ENCODE peak calls at places on chromosomes 16 and 17, in nine cellular contexts. K, P, O, Y, B, J, R, F and U are unnamed samples.

GRCh38 chr16:13793788-13794461 is 126.0 kb upstream of the ERCC4 start:
- DNase-seq in K (no peak), P (no peak), O (peak; percentile 21), Y (no peak), B (no peak), J (peak; percentile 21), R (no peak), F (no peak), U (no peak)

GRCh38 chr17:66545918-66546317 is 243.5 kb downstream of the PRKCA start:
- DNase-seq in K (no peak), P (no peak), O (no peak), Y (no peak), B (no peak), J (no peak), R (no peak), F (no peak), U (no peak)

GRCh38 chr17:80919331-80920284 is 72.0 kb upstream of the CHMP6 start:
- DNase-seq in K (no peak), P (no peak), O (no peak), Y (no peak), B (no peak), J (no peak), R (no peak), F (no peak), U (peak; percentile 30)

GRCh38 chr17:35875439-35876139 is 4.6 kb downstream of the CCL5 start:
- DNase-seq in K (no peak), P (no peak), O (no peak), Y (no peak), B (no peak), J (no peak), R (no peak), F (no peak), U (no peak)

GRCh38 chr17:8122923-8123694 is 797 bp downstream of the HES7 start:
- DNase-seq in K (no peak), P (no peak), O (peak; percentile 25), Y (peak; percentile 42), B (no peak), J (no peak), R (no peak), F (no peak), U (peak; percentile 28)

GRCh38 chr17:2594657-2595085 is 1.2 kb downstream of the PAFAH1B1 start:
- DNase-seq in K (no peak), P (no peak), O (no peak), Y (no peak), B (no peak), J (no peak), R (no peak), F (no peak), U (no peak)

GRCh38 chr17:42414782-42415409 is 8.2 kb downstream of the CAVIN1 start:
- DNase-seq in K (peak; percentile 26), P (peak; percentile 65), O (no peak), Y (no peak), B (no peak), J (no peak), R (no peak), F (no peak), U (no peak)

GRCh38 chr16:88754912-88755744 is 29.9 kb downstream of the PIEZO1 start:
- DNase-seq in K (no peak), P (no peak), O (no peak), Y (peak; percentile 85), B (no peak), J (no peak), R (no peak), F (no peak), U (no peak)

GRCh38 chr17:67156269-67157199 is 88.5 kb downstream of the HELZ start:
- DNase-seq in K (no peak), P (no peak), O (no peak), Y (peak; percentile 53), B (no peak), J (no peak), R (no peak), F (no peak), U (no peak)

GRCh38 chr16:10490141-10490540 is 90.3 kb downstream of the EMP2 start:
- DNase-seq in K (no peak), P (no peak), O (no peak), Y (no peak), B (no peak), J (no peak), R (no peak), F (no peak), U (no peak)

GRCh38 chr17:76893623-76894358 is 25.6 kb downstream of the MGAT5B start:
- DNase-seq in K (no peak), P (no peak), O (no peak), Y (no peak), B (no peak), J (no peak), R (no peak), F (no peak), U (no peak)

GRCh38 chr16:11405331-11406176 is 60.3 kb downstream of the RMI2 start:
- DNase-seq in K (peak; percentile 48), P (no peak), O (no peak), Y (no peak), B (peak; percentile 34), J (no peak), R (peak; percentile 55), F (no peak), U (no peak)

GRCh38 chr17:56577190-56577589 is 16.3 kb upstream of the NOG start:
- DNase-seq in K (no peak), P (no peak), O (no peak), Y (no peak), B (no peak), J (no peak), R (no peak), F (no peak), U (no peak)

GRCh38 chr17:43528319-43528987 is 17.7 kb downstream of the ETV4 start:
- DNase-seq in K (peak; percentile 64), P (no peak), O (peak; percentile 34), Y (no peak), B (no peak), J (no peak), R (no peak), F (no peak), U (no peak)

GRCh38 chr17:66190738-66191606 is 961 bp downstream of the CEP112 start:
- DNase-seq in K (no peak), P (no peak), O (peak; percentile 7), Y (peak; percentile 59), B (no peak), J (no peak), R (no peak), F (no peak), U (no peak)

GRCh38 chr17:5283531-5284315 is 1.6 kb downstream of the RABEP1 start:
- DNase-seq in K (no peak), P (no peak), O (no peak), Y (peak; percentile 24), B (no peak), J (no peak), R (no peak), F (no peak), U (no peak)
- H3K4me3 ChIP-seq in K (no peak overlapping the region), P (no peak overlapping the region), O (peak overlapping the region; percentile 76), Y (no peak overlapping the region), B (peak overlapping the region; percentile 77), J (peak overlapping the region; percentile 96), R (no peak overlapping the region), F (peak overlapping the region; percentile 93), U (peak overlapping the region; percentile 96)

GRCh38 chr16:353404-354285 is 1.1 kb upstream of the AXIN1 start:
- DNase-seq in K (peak; percentile 66), P (no peak), O (no peak), Y (peak; percentile 38), B (no peak), J (no peak), R (no peak), F (no peak), U (peak; percentile 40)
- H3K4me3 ChIP-seq in K (no peak overlapping the region), P (peak overlapping the region; percentile 4), O (peak overlapping the region; percentile 52), Y (peak overlapping the region; percentile 42), B (peak overlapping the region; percentile 45), J (peak overlapping the region; percentile 91), R (peak overlapping the region; percentile 56), F (peak overlapping the region; percentile 67), U (peak overlapping the region; percentile 3)

GRCh38 chr17:51608251-51608933 is 348.0 kb downstream of the UTP18 start:
- DNase-seq in K (no peak), P (no peak), O (no peak), Y (no peak), B (no peak), J (no peak), R (no peak), F (no peak), U (no peak)
- H3K4me3 ChIP-seq in K (no peak overlapping the region), P (no peak overlapping the region), O (no peak overlapping the region), Y (no peak overlapping the region), B (no peak overlapping the region), J (no peak overlapping the region), R (no peak overlapping the region), F (no peak overlapping the region), U (no peak overlapping the region)

GRCh38 chr16:23482778-23483177 is 27.5 kb downstream of the GGA2 start:
- DNase-seq in K (no peak), P (no peak), O (no peak), Y (no peak), B (no peak), J (no peak), R (no peak), F (no peak), U (no peak)
- H3K4me3 ChIP-seq in K (no peak overlapping the region), P (no peak overlapping the region), O (no peak overlapping the region), Y (no peak overlapping the region), B (no peak overlapping the region), J (no peak overlapping the region), R (no peak overlapping the region), F (no peak overlapping the region), U (no peak overlapping the region)

DNA sequence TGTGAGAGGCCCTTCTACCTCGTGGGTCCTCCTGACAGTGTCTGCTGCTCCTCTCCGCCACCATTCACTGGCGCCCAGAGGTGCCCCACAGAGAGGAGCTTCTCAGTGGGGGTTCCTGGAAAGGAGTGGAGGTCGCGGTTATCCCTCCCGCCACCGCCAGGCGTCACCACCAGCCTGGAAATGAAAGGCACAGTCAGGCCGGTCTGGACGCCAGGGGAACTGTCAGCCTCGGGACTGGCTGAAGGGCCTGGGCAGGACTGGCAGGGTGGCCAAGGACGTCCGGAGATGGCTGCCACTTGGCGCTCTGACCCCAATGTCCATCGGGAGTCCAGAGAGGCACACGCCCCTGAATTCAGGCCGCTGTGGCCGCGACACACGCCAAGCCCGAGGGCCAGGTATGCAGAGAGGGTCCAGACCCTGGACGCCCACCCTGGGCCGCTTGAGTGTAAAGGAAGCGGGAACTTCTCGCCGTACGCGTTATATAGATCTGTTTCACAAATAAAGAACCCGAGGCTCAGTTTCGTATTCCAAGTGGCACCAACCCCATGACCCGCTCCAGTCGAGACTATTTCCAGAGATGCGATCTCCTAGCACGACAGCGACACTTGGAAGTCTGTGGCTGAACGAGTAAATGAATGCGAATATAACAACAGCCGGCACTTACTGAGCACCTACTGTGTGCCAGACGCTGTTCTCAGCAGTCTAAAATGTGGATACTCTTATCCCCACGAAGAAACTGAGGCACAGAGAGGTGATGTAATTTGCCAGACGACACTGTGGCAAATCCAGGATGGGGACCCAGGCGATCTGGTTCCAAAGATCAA is 7.6 kb upstream of the NXPH3 start:
- DNase-seq in K (peak; percentile 90), P (peak; percentile 91), O (peak; percentile 89), Y (peak; percentile 60), B (peak; percentile 81), J (peak; percentile 92), R (peak; percentile 97), F (peak; percentile 73), U (peak; percentile 90)
- H3K4me3 ChIP-seq in K (no peak overlapping the region), P (peak overlapping the region; percentile 41), O (peak overlapping the region; percentile 55), Y (peak overlapping the region; percentile 50), B (peak overlapping the region; percentile 2), J (peak overlapping the region; percentile 51), R (peak overlapping the region; percentile 41), F (peak overlapping the region; percentile 74), U (no peak overlapping the region)